ENCODE peak calls at places on chromosome X, in seven cellular contexts. X, M, N, J, I, Z and V are unnamed samples. For H3K9me3, the result is how much of the 10 kb centered on the place peaks cover.

GRCh38 chrX:52425710-52426245 is 57.0 kb downstream of the XAGE2 start:
- DNase-seq in X (no peak), M (no peak), N (no peak), J (peak), I (no peak), Z (no peak), V (peak)

GRCh38 chrX:27675493-27675892 is 85.3 kb downstream of the DCAF8L2 start:
- DNase-seq in X (no peak), M (no peak), N (no peak), J (no peak), I (no peak), Z (no peak), V (peak)

GRCh38 chrX:103730746-103731508 is 20.2 kb downstream of the TMEM31 start:
- DNase-seq in X (peak), M (peak), N (no peak), J (no peak), I (no peak), Z (no peak), V (peak)

GRCh38 chrX:133265331-133265730 is 47.2 kb upstream of the TFDP3 start:
- DNase-seq in X (no peak), M (no peak), N (no peak), J (peak), I (peak), Z (no peak), V (no peak)

GRCh38 chrX:88604433-88605221 is 142.4 kb upstream of the CPXCR1 start:
- DNase-seq in X (no peak), M (no peak), N (no peak), J (no peak), I (no peak), Z (no peak), V (no peak)

GRCh38 chrX:124098089-124098488 is 136.6 kb downstream of the STAG2 start:
- DNase-seq in X (peak), M (no peak), N (peak), J (no peak), I (no peak), Z (no peak), V (peak)

GRCh38 chrX:106404512-106404911 is 207.3 kb upstream of the RADX start:
- DNase-seq in X (no peak), M (no peak), N (no peak), J (peak), I (no peak), Z (no peak), V (no peak)

GRCh38 chrX:67353651-67354370 is 190.0 kb upstream of the AR start:
- DNase-seq in X (no peak), M (no peak), N (no peak), J (peak), I (no peak), Z (no peak), V (no peak)

GRCh38 chrX:17706676-17707075 is 30.6 kb upstream of the SCML1 start:
- DNase-seq in X (peak), M (no peak), N (no peak), J (peak), I (no peak), Z (no peak), V (peak)

GRCh38 chrX:119181491-119181890 is 53.9 kb upstream of the KIAA1210 start:
- DNase-seq in X (no peak), M (no peak), N (no peak), J (peak), I (no peak), Z (no peak), V (peak)

GRCh38 chrX:39242187-39242586 is 440.9 kb downstream of the MID1IP1 start:
- DNase-seq in X (no peak), M (no peak), N (peak), J (no peak), I (no peak), Z (no peak), V (peak)

GRCh38 chrX:118761950-118762725 is 34.7 kb downstream of the IL13RA1 start:
- DNase-seq in X (no peak), M (no peak), N (no peak), J (no peak), I (peak), Z (no peak), V (no peak)

GRCh38 chrX:49166914-49167739 is 4.6 kb downstream of the MAGIX start:
- DNase-seq in X (no peak), M (peak), N (peak), J (no peak), I (no peak), Z (peak), V (peak)

GRCh38 chrX:133523094-133523493 is 107.8 kb upstream of the GPC4 start:
- DNase-seq in X (no peak), M (peak), N (no peak), J (no peak), I (no peak), Z (no peak), V (no peak)

GRCh38 chrX:100263650-100264049 is 146.4 kb downstream of the PCDH19 start:
- DNase-seq in X (no peak), M (no peak), N (no peak), J (no peak), I (no peak), Z (no peak), V (no peak)

GRCh38 chrX:103151799-103152198 is 58.9 kb upstream of the NXF3 start:
- DNase-seq in X (no peak), M (no peak), N (no peak), J (no peak), I (no peak), Z (no peak), V (no peak)

GRCh38 chrX:55196688-55197087 is 23.5 kb upstream of the PAGE5 start:
- DNase-seq in X (no peak), M (no peak), N (no peak), J (no peak), I (no peak), Z (no peak), V (no peak)

GRCh38 chrX:103747199-103747598 is 29.4 kb upstream of the PLP1 start:
- DNase-seq in X (no peak), M (no peak), N (no peak), J (no peak), I (peak), Z (no peak), V (no peak)

GRCh38 chrX:42704454-42704853 is 73.5 kb downstream of the PPP1R2C start:
- DNase-seq in X (no peak), M (no peak), N (no peak), J (no peak), I (no peak), Z (no peak), V (no peak)

GRCh38 chrX:40449396-40449795 is 131.4 kb upstream of the ATP6AP2 start:
- DNase-seq in X (no peak), M (no peak), N (no peak), J (no peak), I (no peak), Z (no peak), V (no peak)

GRCh38 chrX:17459008-17459407 is 84.0 kb downstream of the NHS start:
- DNase-seq in X (no peak), M (peak), N (no peak), J (no peak), I (no peak), Z (no peak), V (no peak)

GRCh38 chrX:40003982-40004535 is 93.7 kb downstream of the BCOR start:
- DNase-seq in X (no peak), M (no peak), N (no peak), J (no peak), I (no peak), Z (no peak), V (no peak)

GRCh38 chrX:78652971-78653822 is 5.9 kb downstream of the RTL3 start:
- DNase-seq in X (no peak), M (no peak), N (no peak), J (no peak), I (no peak), Z (no peak), V (no peak)

GRCh38 chrX:119624417-119624816 is 18.2 kb upstream of the NKRF start:
- DNase-seq in X (no peak), M (no peak), N (no peak), J (no peak), I (no peak), Z (no peak), V (no peak)

GRCh38 chrX:131861088-131861787 is 161.9 kb upstream of the STK26 start:
- DNase-seq in X (no peak), M (no peak), N (no peak), J (peak), I (no peak), Z (no peak), V (no peak)

GRCh38 chrX:154489182-154489581 is 1.2 kb downstream of the SLC10A3 start:
- DNase-seq in X (no peak), M (no peak), N (no peak), J (no peak), I (no peak), Z (no peak), V (no peak)

GRCh38 chrX:154486052-154486395 is 391 bp downstream of the UBL4A start:
- DNase-seq in X (no peak), M (peak), N (peak), J (no peak), I (no peak), Z (peak), V (no peak)

GRCh38 chrX:154486396-154487207 is at the start of gene UBL4A:
- DNase-seq in X (no peak), M (peak), N (peak), J (peak), I (peak), Z (peak), V (peak)

GRCh38 chrX:154488336-154489075 is 1.9 kb downstream of the SLC10A3 start:
- DNase-seq in X (no peak), M (no peak), N (no peak), J (no peak), I (no peak), Z (no peak), V (no peak)

GRCh38 chrX:154487518-154488290 is 1.3 kb upstream of the UBL4A start:
- DNase-seq in X (no peak), M (no peak), N (no peak), J (no peak), I (no peak), Z (no peak), V (no peak)
- H3K27ac ChIP-seq in X (no peak), M (peak), N (no peak), J (peak), I (no peak), Z (peak), V (no peak)

DNA sequence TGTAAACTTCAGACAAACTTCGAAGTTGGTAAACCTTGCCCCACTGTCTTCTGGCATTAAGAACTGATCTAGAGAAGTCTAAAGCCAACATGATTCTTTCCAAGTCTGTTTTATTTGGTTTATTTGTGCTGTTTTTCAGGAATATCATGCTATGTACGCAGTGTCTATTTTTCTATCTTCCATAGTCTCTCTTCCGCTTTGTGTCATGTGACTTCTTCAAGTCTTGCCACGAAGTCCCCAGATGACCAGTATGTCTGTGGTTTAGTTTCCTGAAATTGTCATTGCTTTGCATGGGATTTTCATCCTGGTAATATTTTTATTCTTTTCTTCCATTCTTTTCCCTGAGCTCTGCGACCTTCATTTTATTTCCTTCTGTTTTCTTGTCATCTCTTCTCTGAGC is 15.1 kb downstream of the PNMA6E start:
- DNase-seq in X (no peak), M (no peak), N (no peak), J (no peak), I (no peak), Z (no peak), V (no peak)
- H3K9me3 ChIP-seq in X (under half), M (under half), N (under half), J (under half), I (under half), Z (under half), V (under half)

DNA sequence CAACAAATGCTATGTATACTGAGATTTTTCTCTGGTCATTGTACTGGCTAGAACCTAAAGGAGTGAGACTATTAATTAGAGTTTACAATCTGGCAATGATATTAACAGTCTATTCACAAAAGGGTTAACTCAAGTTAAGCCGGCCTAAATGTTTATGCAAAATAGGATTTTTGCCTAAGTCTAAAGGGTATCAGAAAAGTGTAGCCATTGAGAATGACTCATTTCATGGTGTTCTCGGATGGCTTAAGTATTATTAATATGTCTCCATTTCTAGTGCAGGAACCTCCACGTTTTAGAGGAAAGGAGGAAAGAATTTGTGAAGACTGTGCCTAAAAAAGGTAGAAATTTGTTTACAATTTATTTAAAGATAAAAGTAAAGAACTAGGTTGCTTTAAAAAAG is 29.8 kb downstream of the DYNLT3 start:
- DNase-seq in X (no peak), M (no peak), N (no peak), J (no peak), I (no peak), Z (no peak), V (no peak)
- H3K4me3 ChIP-seq in X (no peak), M (no peak), N (no peak), J (no peak), I (no peak), Z (no peak), V (no peak)

GRCh38 chrX:70477734-70478075 is 33.1 kb downstream of the DLG3 start:
- DNase-seq in X (no peak), M (no peak), N (no peak), J (no peak), I (no peak), Z (no peak), V (no peak)
- H3K27ac ChIP-seq in X (peak), M (peak), N (no peak), J (no peak), I (peak), Z (no peak), V (peak)

GRCh38 chrX:44975666-44976263 is 102.8 kb downstream of the KDM6A start:
- DNase-seq in X (no peak), M (no peak), N (no peak), J (no peak), I (no peak), Z (no peak), V (no peak)
- H3K9me3 ChIP-seq in X (under half), M (under half), N (under half), J (under half), I (under half), Z (under half), V (under half)

DNA sequence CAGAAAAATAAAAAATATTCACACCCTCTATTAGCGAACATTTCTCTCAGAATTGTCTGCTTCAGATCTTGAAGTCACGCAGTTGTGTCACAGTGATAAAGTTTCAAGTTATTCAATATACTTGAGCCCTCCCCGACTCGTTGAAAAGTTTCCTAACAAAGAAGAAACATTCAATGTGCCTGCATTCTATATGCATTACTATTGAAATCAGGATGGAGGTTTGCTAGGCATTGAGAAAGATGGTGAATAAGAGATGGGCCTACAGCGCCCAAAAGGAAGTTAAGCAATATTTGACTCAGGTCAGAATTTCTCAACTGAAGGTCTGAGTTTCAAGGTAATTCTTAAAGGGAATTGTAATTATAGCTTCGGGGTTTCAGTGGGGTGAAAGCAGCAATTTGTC is 6.1 kb downstream of the TCEANC start:
- DNase-seq in X (no peak), M (no peak), N (no peak), J (peak), I (no peak), Z (no peak), V (no peak)
- H3K4me3 ChIP-seq in X (no peak), M (no peak), N (no peak), J (no peak), I (no peak), Z (no peak), V (no peak)

GRCh38 chrX:28981952-28982351 is 394.7 kb downstream of the IL1RAPL1 start:
- DNase-seq in X (no peak), M (no peak), N (no peak), J (no peak), I (no peak), Z (no peak), V (no peak)
- H3K27ac ChIP-seq in X (no peak), M (no peak), N (no peak), J (no peak), I (no peak), Z (no peak), V (no peak)

DNA sequence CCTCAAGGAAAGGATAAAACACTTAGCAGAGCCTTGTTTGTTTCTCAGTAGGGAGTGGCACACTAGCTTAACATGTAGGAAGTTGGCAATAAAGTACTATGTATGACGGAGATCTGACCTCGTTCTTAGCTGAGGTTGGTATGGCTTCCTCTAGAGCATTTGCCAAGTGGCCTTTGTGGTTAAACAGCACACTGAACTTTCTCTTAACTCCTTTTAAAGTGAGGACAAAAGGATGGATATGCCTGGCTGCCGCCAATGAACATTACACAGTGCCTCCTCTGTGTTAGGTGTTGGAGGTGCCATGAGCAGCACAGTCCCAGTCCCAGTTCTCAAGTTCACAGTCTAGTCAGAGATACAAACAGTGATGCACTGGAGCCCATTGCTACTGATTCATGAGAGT is 54.4 kb downstream of the VGLL1 start:
- DNase-seq in X (no peak), M (no peak), N (peak), J (no peak), I (no peak), Z (no peak), V (no peak)
- H3K9me3 ChIP-seq in X (under half), M (under half), N (under half), J (under half), I (under half), Z (under half), V (under half)

DNA sequence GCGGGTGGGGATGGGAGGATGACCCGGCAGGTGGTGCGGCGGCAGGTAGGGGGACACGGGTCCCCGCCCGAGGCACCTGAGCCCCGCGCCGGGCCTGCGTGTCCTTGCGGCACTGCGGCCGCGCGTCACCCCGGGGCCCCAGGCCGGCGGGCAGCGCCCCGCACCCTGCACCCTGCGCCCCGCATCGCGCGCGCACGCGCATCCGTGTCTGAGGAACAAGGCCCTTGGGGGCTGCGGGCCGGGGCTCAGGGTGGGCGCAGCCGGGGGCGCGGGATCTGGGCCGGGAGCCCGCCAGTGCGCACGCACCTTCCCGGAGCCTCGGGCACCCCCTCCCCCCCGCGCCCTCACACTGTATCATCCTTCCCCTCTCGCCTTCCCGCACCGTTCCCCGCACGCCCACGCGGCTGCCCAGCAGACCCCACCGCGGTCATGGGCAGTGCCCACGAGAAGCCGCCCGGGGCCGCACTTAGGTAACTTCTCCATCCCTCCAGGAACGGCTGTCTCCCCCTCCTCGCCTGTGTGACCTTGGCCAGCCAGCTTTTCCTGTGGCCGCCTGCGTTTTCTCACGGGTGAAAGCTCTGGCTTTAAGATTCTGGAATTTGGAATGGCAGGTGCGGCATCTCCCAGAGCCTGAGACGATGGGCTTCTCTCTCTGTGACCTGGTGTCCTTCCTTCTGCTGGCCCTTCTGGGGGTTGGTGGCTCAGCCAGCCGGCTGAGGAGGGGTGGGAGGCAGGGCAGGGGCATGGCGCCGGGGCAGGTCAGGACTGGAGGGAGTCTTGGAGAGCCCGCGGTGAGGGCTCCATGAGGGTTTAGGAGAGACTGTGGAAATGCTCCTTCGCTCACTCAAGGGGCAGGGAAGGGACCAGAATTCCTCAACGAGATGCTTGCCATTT is 746 bp downstream of the ATP2B3 start:
- DNase-seq in X (no peak), M (no peak), N (no peak), J (no peak), I (no peak), Z (no peak), V (no peak)
- H3K4me3 ChIP-seq in X (no peak), M (no peak), N (no peak), J (no peak), I (no peak), Z (no peak), V (peak)

GRCh38 chrX:64394874-64395567 is at the start of gene MTMR8:
- DNase-seq in X (no peak), M (peak), N (peak), J (peak), I (peak), Z (peak), V (peak)
- H3K27ac ChIP-seq in X (no peak), M (no peak), N (no peak), J (no peak), I (no peak), Z (peak), V (no peak)